ENCODE peak calls at places on chromosomes 5 and 9, in six cellular contexts. L is SK-N-SH, O is HCT116, B is GM12878, N is Panc1, W is A549. T is an unnamed sample.

GRCh38 chr9:30722065-30722464 is 1662.4 kb upstream of the ACO1 start:
- DNase-seq in O (no peak), N (no peak), W (no peak), L (no peak), B (no peak), T (no peak)

GRCh38 chr5:88142801-88143692 is 125.6 kb downstream of the TMEM161B start:
- DNase-seq in W (no peak), L (no peak), O (no peak), N (no peak), B (no peak), T (peak)

GRCh38 chr9:116756995-116757394 is 69.9 kb downstream of the TRIM32 start:
- DNase-seq in W (no peak), N (no peak), O (no peak), L (no peak), B (no peak), T (no peak)

GRCh38 chr5:91357012-91357634 is 26.0 kb downstream of the ARRDC3 start:
- DNase-seq in B (no peak), L (no peak), O (no peak), W (no peak), N (no peak), T (peak)

GRCh38 chr5:169803077-169803981 is 166.3 kb downstream of the DOCK2 start:
- DNase-seq in W (peak), B (no peak), L (peak), O (no peak), N (no peak), T (no peak)

GRCh38 chr5:72066658-72067057 is 40.6 kb upstream of the MAP1B start:
- DNase-seq in O (peak), W (peak), B (no peak), L (no peak), N (no peak), T (no peak)

GRCh38 chr5:58231041-58231440 is 228.8 kb downstream of the PLK2 start:
- DNase-seq in W (peak), N (no peak), B (no peak), O (no peak), L (no peak), T (no peak)

GRCh38 chr9:122875523-122875922 is 29.6 kb downstream of the RC3H2 start:
- DNase-seq in W (no peak), N (no peak), L (no peak), O (no peak), B (peak), T (no peak)

GRCh38 chr9:124209279-124209678 is 48.5 kb upstream of the NEK6 start:
- DNase-seq in O (no peak), W (no peak), B (no peak), L (no peak), N (no peak), T (peak)

GRCh38 chr5:163846512-163846911 is 341.1 kb downstream of the MAT2B start:
- DNase-seq in B (no peak), L (no peak), W (no peak), O (no peak), N (no peak), T (no peak)

GRCh38 chr5:81424728-81425127 is 30.8 kb upstream of the ACOT12 start:
- DNase-seq in B (no peak), W (no peak), L (no peak), N (no peak), O (no peak), T (no peak)

GRCh38 chr5:171419663-171420428 is 399 bp downstream of the FGF18 start:
- DNase-seq in W (peak), B (no peak), O (no peak), N (no peak), L (peak), T (peak)

GRCh38 chr9:76255781-76256455 is 138.3 kb downstream of the RFK start:
- DNase-seq in W (peak), N (no peak), L (no peak), B (no peak), O (no peak), T (no peak)

GRCh38 chr5:134139377-134139851 is 24.9 kb downstream of the TCF7 start:
- DNase-seq in B (no peak), L (no peak), W (no peak), N (no peak), O (no peak), T (no peak)

GRCh38 chr9:38107811-38108304 is 38.8 kb upstream of the SHB start:
- DNase-seq in W (no peak), N (no peak), L (no peak), O (no peak), B (no peak), T (no peak)

GRCh38 chr5:157743163-157744054 is at the start of gene LSM11:
- DNase-seq in O (peak), N (peak), L (peak), W (peak), B (peak), T (peak)

GRCh38 chr9:135085830-135086546 is 1.5 kb upstream of the OLFM1 start:
- DNase-seq in W (peak), L (peak), O (peak), B (no peak), N (peak), T (peak)

GRCh38 chr9:133945977-133946753 is 46.0 kb downstream of the VAV2 start:
- DNase-seq in L (no peak), B (no peak), N (no peak), O (no peak), W (no peak), T (no peak)

GRCh38 chr5:61018102-61018501 is 73.1 kb downstream of the NDUFAF2 start:
- DNase-seq in L (no peak), N (no peak), W (no peak), O (no peak), B (no peak), T (no peak)

GRCh38 chr5:94562327-94562971 is 56.0 kb downstream of the KIAA0825 start:
- DNase-seq in L (no peak), B (no peak), N (no peak), O (no peak), W (no peak), T (no peak)

GRCh38 chr5:171055881-171056454 is 194.2 kb downstream of the RANBP17 start:
- DNase-seq in O (no peak), B (no peak), W (no peak), N (no peak), L (no peak), T (peak)

GRCh38 chr5:39867923-39868322 is 443.1 kb upstream of the DAB2 start:
- DNase-seq in L (no peak), O (no peak), W (no peak), B (no peak), N (no peak), T (no peak)

GRCh38 chr9:32260481-32260880 is 124.0 kb upstream of the ACO1 start:
- DNase-seq in W (no peak), O (no peak), B (no peak), N (no peak), L (no peak), T (no peak)

GRCh38 chr9:130675396-130675795 is 11.0 kb downstream of the PRDM12 start:
- DNase-seq in L (no peak), W (no peak), B (no peak), O (no peak), N (no peak), T (no peak)

GRCh38 chr5:151448038-151448985 is 909 bp downstream of the SLC36A1 start:
- DNase-seq in B (no peak), O (no peak), L (no peak), W (peak), N (no peak), T (peak)

GRCh38 chr5:33936004-33936380 is 194 bp upstream of the RXFP3 start:
- DNase-seq in L (peak), O (no peak), N (no peak), B (no peak), W (peak), T (peak)

DNA sequence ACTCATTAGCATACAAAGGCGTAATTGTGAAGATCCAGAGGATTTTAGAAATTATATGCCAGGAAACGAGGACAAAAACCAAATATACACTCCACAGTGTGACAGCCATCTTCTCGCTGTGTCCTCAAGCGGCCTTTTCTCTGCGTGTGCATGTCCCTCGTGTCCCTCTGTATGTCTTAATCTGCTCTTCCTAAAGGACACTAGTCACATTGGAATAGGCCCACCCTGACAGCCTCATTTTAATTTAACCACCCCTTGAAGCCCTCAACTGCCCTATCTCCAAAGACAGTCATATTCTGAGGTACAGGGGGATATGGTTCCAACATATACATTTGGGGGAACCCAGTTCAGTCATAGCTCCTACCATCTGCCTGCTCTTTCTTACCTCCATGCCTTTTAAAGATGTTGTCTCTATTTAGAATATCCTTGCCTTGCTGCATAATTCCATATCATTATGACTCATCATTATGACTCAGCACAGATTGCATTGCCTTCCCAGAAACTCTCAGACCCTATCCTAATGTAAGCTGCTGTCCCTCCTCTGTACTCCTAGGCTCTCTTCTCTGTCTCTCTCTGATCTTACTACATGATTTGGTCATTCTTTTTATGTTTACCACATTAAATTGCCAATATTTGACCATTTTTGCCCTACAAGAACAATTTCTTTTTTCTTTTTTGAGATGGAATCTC is 210.9 kb downstream of the AOPEP start:
- DNase-seq in B (no peak), W (peak), O (no peak), N (no peak), L (no peak), T (no peak)
- TF ChIP-seq REST in B (no peak), W (no peak), O (no peak), N (no peak), L (no peak), T (no peak)

GRCh38 chr5:95872333-95873268 is 50.1 kb upstream of the GLRX start:
- DNase-seq in O (no peak), B (no peak), N (no peak), L (no peak), W (no peak), T (no peak)

GRCh38 chr5:95871407-95871806 is 48.9 kb upstream of the GLRX start:
- DNase-seq in W (no peak), L (no peak), B (no peak), N (no peak), O (no peak), T (no peak)

GRCh38 chr5:95873351-95873750 is 50.8 kb upstream of the GLRX start:
- DNase-seq in W (no peak), B (no peak), N (no peak), L (no peak), O (no peak), T (no peak)

GRCh38 chr5:95866431-95867063 is 44.0 kb upstream of the GLRX start:
- DNase-seq in L (no peak), B (no peak), N (no peak), O (no peak), W (no peak), T (no peak)

GRCh38 chr5:95870105-95870672 is 47.7 kb upstream of the GLRX start:
- DNase-seq in B (peak), O (no peak), W (no peak), N (no peak), L (no peak), T (no peak)
- TF ChIP-seq REST in B (no peak), O (no peak), W (no peak), N (no peak), L (no peak), T (no peak)

DNA sequence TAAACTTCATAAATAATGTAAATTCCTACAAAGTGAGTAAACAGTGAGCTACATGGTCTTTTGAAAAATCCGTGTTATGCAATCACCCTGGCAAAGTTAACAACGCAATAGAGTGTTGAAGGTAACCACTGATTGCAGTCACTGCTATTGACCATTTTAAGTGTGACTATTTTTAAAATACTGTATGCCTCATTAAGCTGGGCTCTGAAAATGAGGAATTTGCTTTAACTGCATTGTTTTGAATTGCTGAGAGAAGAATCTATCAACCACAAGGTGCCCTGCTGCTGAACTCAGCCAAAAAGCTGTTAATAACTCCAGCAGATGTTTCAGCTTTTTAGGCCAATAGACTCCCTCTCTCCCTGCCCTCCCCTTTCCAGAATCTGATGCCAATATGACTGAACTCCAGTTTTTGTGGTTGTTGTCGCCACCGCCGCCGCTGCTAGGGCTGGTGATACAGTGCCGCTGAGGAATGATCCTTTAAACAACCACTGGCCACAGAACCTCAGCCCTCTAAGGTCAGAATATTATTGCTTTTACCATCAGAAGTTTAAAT is 35.3 kb upstream of the SMARCA2 start:
- DNase-seq in O (no peak), B (peak), N (no peak), W (no peak), L (no peak), T (no peak)
- TF ChIP-seq REST in O (no peak), B (no peak), N (no peak), W (no peak), L (no peak), T (no peak)

GRCh38 chr9:91711755-91712591 is 238.1 kb downstream of the ROR2 start:
- DNase-seq in L (no peak), W (no peak), O (no peak), B (peak), N (no peak), T (no peak)
- TF ChIP-seq REST in L (no peak), W (no peak), O (no peak), B (no peak), N (no peak), T (no peak)

DNA sequence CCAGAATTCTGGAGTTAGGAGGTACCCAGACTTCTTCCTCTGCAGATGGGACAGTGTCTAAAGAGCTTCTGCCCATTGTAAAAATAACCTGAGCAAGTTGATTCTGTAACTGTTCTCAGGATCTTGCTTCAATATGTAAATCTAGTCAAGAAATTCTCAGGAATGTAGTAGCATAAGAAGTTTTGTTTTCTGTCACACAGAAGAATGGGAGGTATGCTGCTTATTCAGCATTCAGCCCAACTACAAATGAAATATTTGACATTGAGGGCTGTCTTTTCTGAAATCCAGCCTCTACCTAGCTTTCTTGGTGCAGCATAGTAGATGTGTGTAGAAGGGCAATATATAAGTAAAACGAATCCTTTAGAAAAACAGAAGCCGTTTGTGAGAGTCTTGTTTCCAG is 13.8 kb downstream of the MACIR start:
- DNase-seq in N (no peak), L (no peak), B (no peak), W (no peak), O (no peak), T (peak)
- TF ChIP-seq REST in N (no peak), L (no peak), B (no peak), W (no peak), O (no peak), T (no peak)

DNA sequence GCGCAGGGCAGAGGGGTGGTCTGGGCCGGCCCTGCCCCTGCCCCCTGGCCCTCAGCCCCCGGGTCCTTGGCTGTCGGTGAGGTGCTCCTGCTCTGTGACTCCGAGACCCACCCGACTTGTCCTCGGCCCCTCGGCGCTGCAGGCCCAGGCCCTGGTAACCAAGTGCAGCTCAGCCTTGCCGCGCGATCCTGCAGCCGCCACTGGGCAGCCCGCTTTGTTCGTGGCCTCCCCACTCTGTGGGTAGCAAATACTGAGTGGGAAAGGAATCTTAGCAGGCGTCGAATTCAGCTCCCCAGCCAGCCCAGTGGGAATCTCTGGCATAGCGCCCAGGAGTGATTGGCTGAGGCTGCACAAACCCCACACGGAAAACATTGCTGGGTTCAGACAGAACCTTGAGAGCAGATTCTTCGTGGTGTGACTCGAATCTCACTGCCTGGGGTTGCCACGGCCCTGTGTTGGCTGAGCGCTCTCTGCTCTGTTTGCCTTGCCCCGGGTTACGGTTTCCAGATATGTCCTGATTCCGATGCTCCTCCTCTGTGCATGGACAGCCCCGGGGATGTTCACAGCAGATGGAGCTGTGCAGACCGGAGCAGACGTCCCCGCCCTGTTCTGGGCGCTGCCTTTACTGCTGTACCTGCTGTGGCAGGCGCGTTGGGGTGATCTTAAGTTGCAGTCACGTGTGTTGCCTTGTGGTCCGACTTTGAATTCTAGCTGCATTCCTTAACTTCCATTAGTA is 13.4 kb upstream of the EXOC3 start:
- DNase-seq in N (no peak), L (no peak), W (no peak), O (no peak), B (no peak), T (no peak)
- TF ChIP-seq REST in N (no peak), L (no peak), W (no peak), O (no peak), B (no peak), T (no peak)

T was measured in GM23338.